ENCODE peak calls at places on chromosomes 11 and 22, in five cellular contexts. C, U, V, R and H are unnamed samples.
A peak's percentile ranks its signal among the peaks of the same experiment; 100 is the strongest.

GRCh38 chr11:10558288-10558687 is 10.2 kb downstream of the LYVE1 start:
- DNase-seq in R (no peak), C (no peak), V (no peak), U (no peak), H (no peak)

GRCh38 chr11:95453616-95454118 is 222.7 kb upstream of the SESN3 start:
- DNase-seq in R (peak; percentile 61), U (peak; percentile 36), C (peak; percentile 75), V (no peak), H (no peak)

GRCh38 chr11:86459682-86460460 is 85.2 kb downstream of the CCDC81 start:
- DNase-seq in V (no peak), C (peak; percentile 46), R (peak; percentile 53), U (no peak), H (no peak)

GRCh38 chr11:64854534-64855502 is 10.4 kb upstream of the CDC42BPG start:
- DNase-seq in C (no peak), V (peak; percentile 83), R (peak; percentile 86), U (peak; percentile 62), H (no peak)

GRCh38 chr22:49100316-49100715 is 727.4 kb downstream of the BRD1 start:
- DNase-seq in R (no peak), C (no peak), V (no peak), U (no peak), H (no peak)

GRCh38 chr11:58060939-58061672 is 30.4 kb downstream of the OR6Q1 start:
- DNase-seq in V (no peak), U (no peak), C (no peak), R (no peak), H (no peak)

GRCh38 chr11:56890584-56891305 is 98.0 kb upstream of the OR5AK2 start:
- DNase-seq in U (no peak), V (no peak), R (no peak), C (no peak), H (no peak)

GRCh38 chr11:12963789-12964536 is 45.2 kb upstream of the RASSF10 start:
- DNase-seq in V (peak; percentile 78), R (peak; percentile 59), U (peak; percentile 67), C (peak; percentile 74), H (no peak)

GRCh38 chr11:96037267-96037990 is 113.5 kb upstream of the MTMR2 start:
- DNase-seq in V (no peak), C (no peak), R (no peak), U (no peak), H (no peak)

GRCh38 chr22:50711446-50712340 is 26.3 kb upstream of the ACR start:
- DNase-seq in U (no peak), V (no peak), R (peak; percentile 34), C (peak; percentile 36), H (no peak)

GRCh38 chr11:78213526-78214330 is 25.0 kb downstream of the USP35 start:
- DNase-seq in U (no peak), R (no peak), C (peak; percentile 31), V (no peak), H (no peak)

GRCh38 chr11:5808500-5809121 is at the start of gene OR52N2:
- DNase-seq in R (peak; percentile 59), C (peak; percentile 73), U (peak; percentile 45), V (peak; percentile 62), H (peak; percentile 39)

GRCh38 chr11:79045811-79046304 is 395.0 kb downstream of the TENM4 start:
- DNase-seq in C (no peak), U (peak; percentile 33), R (no peak), V (no peak), H (no peak)

GRCh38 chr11:70854891-70855556 is 397.4 kb downstream of the SHANK2 start:
- DNase-seq in V (no peak), R (no peak), U (peak; percentile 80), C (no peak), H (no peak)

GRCh38 chr22:27662359-27663030 is 139.1 kb downstream of the MN1 start:
- DNase-seq in C (peak; percentile 67), R (no peak), U (peak; percentile 64), V (peak; percentile 41), H (no peak)

GRCh38 chr11:132648841-132649240 is 883.5 kb downstream of the OPCML start:
- DNase-seq in C (no peak), R (no peak), V (no peak), U (no peak), H (no peak)

GRCh38 chr22:41478891-41479521 is 10.1 kb downstream of the ACO2 start:
- DNase-seq in V (no peak), R (peak; percentile 55), U (peak; percentile 19), C (peak; percentile 50), H (no peak)

GRCh38 chr11:14148653-14149273 is 186.2 kb downstream of the SPON1 start:
- DNase-seq in R (no peak), C (no peak), V (no peak), U (no peak), H (no peak)

GRCh38 chr11:96001037-96001436 is 77.1 kb upstream of the MTMR2 start:
- DNase-seq in V (no peak), R (no peak), U (no peak), C (no peak), H (no peak)

GRCh38 chr11:127049486-127049885 is 48.9 kb upstream of the KIRREL3 start:
- DNase-seq in U (no peak), V (no peak), C (no peak), R (no peak), H (no peak)

GRCh38 chr11:12631651-12632050 is 42.6 kb upstream of the TEAD1 start:
- DNase-seq in C (no peak), U (no peak), R (no peak), V (no peak), H (no peak)

GRCh38 chr11:1916132-1916985 is 3.1 kb upstream of the TNNT3 start:
- DNase-seq in V (no peak), C (no peak), U (no peak), R (no peak), H (no peak)

GRCh38 chr11:126754850-126755426 is 245.6 kb downstream of the KIRREL3 start:
- DNase-seq in C (no peak), V (no peak), R (no peak), U (no peak), H (no peak)

GRCh38 chr11:3824714-3825472 is 15.9 kb downstream of the RHOG start:
- DNase-seq in C (peak; percentile 73), R (peak; percentile 83), V (peak; percentile 77), U (peak; percentile 68), H (no peak)

DNA sequence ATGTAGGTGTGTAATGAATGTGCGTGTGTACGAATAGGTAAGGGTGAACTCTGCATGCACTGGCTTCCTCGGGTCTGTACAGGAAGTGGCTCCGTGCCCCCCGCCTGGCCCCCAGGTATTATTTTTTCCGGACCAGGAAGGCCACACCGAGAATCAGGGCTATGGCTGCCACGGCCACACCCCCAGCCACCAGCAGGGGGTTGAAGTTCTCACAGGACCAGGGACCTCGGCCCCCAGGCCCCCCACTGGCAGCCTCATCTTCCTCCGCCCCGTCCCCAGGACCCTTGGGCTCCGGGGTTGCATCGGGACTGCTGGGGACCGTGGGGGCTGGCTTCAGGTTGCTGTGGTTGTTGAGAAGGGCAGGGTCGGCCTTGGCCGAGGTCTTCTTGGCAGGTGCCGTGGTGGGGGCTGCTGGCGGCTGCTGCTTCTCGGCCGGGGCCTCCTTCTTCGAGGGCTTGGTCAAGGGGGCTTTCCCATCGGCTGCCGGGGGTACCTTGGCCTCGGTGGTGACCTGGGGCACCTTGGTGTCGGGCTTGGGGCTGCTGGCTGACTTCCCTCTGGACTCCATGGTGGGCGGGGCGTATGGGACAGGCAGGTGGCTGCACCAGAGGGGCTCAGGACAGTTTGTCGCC is 1.8 kb downstream of the CEND1 start:
- DNase-seq in V (no peak), C (no peak), R (no peak), U (no peak), H (no peak)
- TF ChIP-seq CTCF in V (no peak), C (no peak), R (no peak), U (no peak), H (peak; percentile 18)

DNA sequence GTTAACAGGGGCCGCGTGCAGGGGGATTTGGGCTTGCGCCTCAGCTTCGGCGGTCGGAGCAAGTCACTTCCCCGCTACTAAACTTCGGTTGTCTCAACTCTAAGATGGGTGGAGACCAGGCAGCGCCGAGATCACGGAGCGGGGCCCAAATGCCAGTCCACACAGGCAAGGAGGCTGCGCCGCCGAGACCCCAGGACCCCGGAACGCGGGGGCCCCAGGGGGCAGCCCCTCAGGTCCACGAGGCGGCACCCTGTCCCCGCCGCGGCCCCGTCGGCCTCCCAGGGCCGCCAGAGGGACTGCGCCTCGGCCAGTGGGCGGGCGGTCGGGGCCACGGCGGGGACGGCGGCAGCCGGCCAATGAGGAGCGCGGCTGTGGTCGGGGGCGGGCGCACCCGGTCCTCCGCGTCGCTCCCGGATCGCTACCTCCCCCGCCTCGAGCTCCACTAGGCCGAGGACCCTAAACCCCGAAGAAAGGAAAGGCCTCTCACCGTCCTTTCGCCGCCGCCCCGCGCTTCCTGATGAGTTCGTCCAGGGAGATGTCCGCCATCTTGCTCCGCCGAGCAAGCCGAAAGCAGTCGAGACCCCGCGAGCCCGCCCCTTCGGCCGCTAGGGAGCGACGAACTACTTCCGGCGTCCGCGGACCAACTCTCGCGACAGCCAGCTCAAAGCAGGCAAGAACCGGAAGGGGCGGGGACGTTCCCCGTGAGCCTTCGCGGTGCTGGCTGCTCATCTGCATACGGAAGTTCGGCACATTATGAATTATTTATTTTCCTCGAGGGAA is at the start of gene POLDIP3:
- DNase-seq in R (peak; percentile 99), C (peak; percentile 99), V (peak; percentile 99), U (peak; percentile 99), H (peak; percentile 95)
- H3K4me3 ChIP-seq in R (peak within 1 kb of the TSS; percentile 95), C (peak within 1 kb of the TSS; percentile 96), V (peak within 1 kb of the TSS; percentile 72), U (peak within 1 kb of the TSS; percentile 92), H (peak within 1 kb of the TSS; percentile 92)

GRCh38 chr22:24156915-24157782 is 24.1 kb upstream of the SUSD2 start:
- DNase-seq in R (peak; percentile 94), U (peak; percentile 94), C (peak; percentile 77), V (peak; percentile 92), H (peak; percentile 80)

GRCh38 chr22:24154826-24155225 is 26.5 kb upstream of the SUSD2 start:
- DNase-seq in R (no peak), V (no peak), C (no peak), U (no peak), H (no peak)

GRCh38 chr22:24156146-24156914 is 25.0 kb upstream of the SUSD2 start:
- DNase-seq in C (peak; percentile 56), U (peak; percentile 66), V (peak; percentile 69), R (peak; percentile 70), H (no peak)

GRCh38 chr22:24153959-24154358 is 27.3 kb upstream of the SUSD2 start:
- DNase-seq in U (no peak), R (no peak), C (no peak), V (no peak), H (no peak)

DNA sequence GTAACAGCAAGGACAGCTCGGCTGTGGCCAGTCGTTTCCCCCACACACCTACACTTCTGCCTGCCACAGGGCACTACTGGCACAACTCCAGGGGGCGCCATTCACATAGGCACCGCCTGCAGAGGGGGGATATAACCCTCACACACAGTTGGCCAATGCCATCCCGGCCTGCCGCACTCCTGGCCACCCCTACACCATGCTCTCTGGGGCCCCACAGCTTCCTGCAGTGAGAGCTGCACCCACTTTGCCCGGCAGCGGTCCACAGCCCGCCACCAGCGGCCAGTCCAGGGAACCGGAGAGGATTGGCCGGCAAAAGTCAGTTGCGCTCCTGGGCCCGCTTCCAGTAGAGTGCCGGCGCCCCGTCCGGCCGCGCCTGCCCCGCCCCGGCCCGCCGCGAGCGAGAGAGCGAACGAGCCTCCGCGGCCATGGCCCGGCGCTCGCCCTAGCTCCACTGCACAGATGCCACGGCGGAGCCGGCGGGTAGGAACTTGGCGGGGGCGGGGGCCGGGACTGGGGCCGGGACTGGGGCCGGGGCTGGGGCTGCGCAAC is 25.6 kb upstream of the SUSD2 start:
- DNase-seq in V (peak; percentile 86), R (peak; percentile 89), C (peak; percentile 81), U (peak; percentile 62), H (no peak)
- TF ChIP-seq CTCF in V (peak; percentile 17), R (peak; percentile 60), C (peak; percentile 48), U (peak; percentile 58), H (peak; percentile 64)

GRCh38 chr11:27717377-27717776 is 17.1 kb upstream of the BDNF start:
- DNase-seq in V (no peak), C (no peak), U (no peak), R (no peak), H (no peak)
- H3K4me3 ChIP-seq in V (no peak overlapping the region), C (peak overlapping the region; percentile 69), U (peak overlapping the region; percentile 63), R (no peak overlapping the region), H (no peak overlapping the region)